ENCODE peak calls at places on chromosomes 11 and 22, in eight cellular contexts. Q is tibial artery; C is CD4-positive, alpha-beta memory T cell; S is tibial nerve; A is AG04450; R is colonic mucosa; K is psoas muscle; L is PC-3. X is an unnamed sample. For H3K9me3, the result is how much of the 10 kb centered on the place peaks cover.

GRCh38 chr11:65853249-65853979 is 4.6 kb downstream of the CFL1 start:
- DNase-seq in A (no peak), R (peak), K (no peak), C (no peak), L (no peak), S (no peak), Q (no peak), X (no peak)

GRCh38 chr22:32528984-32529982 is 54.7 kb downstream of the FBXO7 start:
- DNase-seq in S (peak), A (peak), Q (peak), L (peak), K (peak), C (peak), R (peak), X (peak)

GRCh38 chr11:105046898-105047579 is 1.9 kb upstream of the CARD16 start:
- DNase-seq in A (peak), S (no peak), Q (no peak), K (no peak), R (peak), L (peak), C (no peak), X (peak)

GRCh38 chr11:34343153-34343552 is 14.7 kb downstream of the ABTB2 start:
- DNase-seq in L (peak), K (no peak), R (no peak), Q (no peak), S (no peak), C (no peak), A (no peak), X (peak)

GRCh38 chr11:2269601-2270321 is 627 bp downstream of the ASCL2 start:
- DNase-seq in L (peak), K (no peak), Q (no peak), S (no peak), A (peak), C (peak), R (peak), X (peak)

GRCh38 chr22:27170491-27170890 is 513.1 kb downstream of the MIAT start:
- DNase-seq in S (no peak), R (no peak), Q (peak), C (no peak), K (peak), L (no peak), A (no peak), X (no peak)

GRCh38 chr11:107695446-107695845 is 16.4 kb downstream of the SLN start:
- DNase-seq in S (no peak), K (no peak), R (no peak), A (peak), L (no peak), C (no peak), Q (no peak), X (no peak)

GRCh38 chr22:40224702-40225101 is 47.0 kb downstream of the TNRC6B start:
- DNase-seq in Q (no peak), S (no peak), R (no peak), C (peak), A (no peak), L (no peak), K (no peak), X (no peak)

GRCh38 chr11:2248242-2248641 is 22.1 kb downstream of the ASCL2 start:
- DNase-seq in S (no peak), A (no peak), R (peak), L (no peak), C (no peak), K (peak), Q (no peak), X (no peak)

GRCh38 chr22:47298017-47298820 is 535.8 kb downstream of the TBC1D22A start:
- DNase-seq in K (no peak), R (no peak), Q (peak), L (no peak), S (no peak), A (no peak), C (no peak), X (no peak)
- H3K9me3 ChIP-seq in K (under half), R (under half), Q (under half), L (under half), S (under half), A (under half), C (under half), X (half or more)

GRCh38 chr11:103830205-103830604 is 206.2 kb upstream of the DDI1 start:
- DNase-seq in R (no peak), S (no peak), A (no peak), L (no peak), Q (no peak), K (no peak), C (no peak), X (no peak)

GRCh38 chr11:103826856-103827255 is 209.6 kb upstream of the DDI1 start:
- DNase-seq in Q (no peak), C (no peak), L (no peak), S (no peak), R (no peak), A (no peak), K (no peak), X (no peak)

GRCh38 chr11:103829596-103829995 is 206.8 kb upstream of the DDI1 start:
- DNase-seq in A (no peak), S (no peak), C (no peak), Q (no peak), R (no peak), K (no peak), L (no peak), X (no peak)

GRCh38 chr11:103832762-103833161 is 203.7 kb upstream of the DDI1 start:
- DNase-seq in A (no peak), R (no peak), Q (no peak), C (no peak), L (no peak), K (no peak), S (no peak), X (no peak)
- H3K9me3 ChIP-seq in A (under half), R (under half), Q (under half), C (under half), L (under half), K (under half), S (under half), X (under half)

GRCh38 chr22:47295226-47295901 is 532.9 kb downstream of the TBC1D22A start:
- DNase-seq in Q (peak), C (no peak), S (no peak), R (no peak), K (no peak), L (no peak), A (no peak), X (no peak)

GRCh38 chr22:47296405-47297260 is 534.2 kb downstream of the TBC1D22A start:
- DNase-seq in S (no peak), A (no peak), R (no peak), Q (peak), K (no peak), C (no peak), L (no peak), X (no peak)

GRCh38 chr22:47295982-47296381 is 533.5 kb downstream of the TBC1D22A start:
- DNase-seq in C (no peak), Q (peak), K (no peak), L (no peak), A (no peak), S (no peak), R (no peak), X (no peak)

GRCh38 chr22:47299211-47299878 is 536.9 kb downstream of the TBC1D22A start:
- DNase-seq in A (no peak), Q (no peak), L (no peak), K (no peak), R (no peak), S (no peak), C (no peak), X (no peak)

GRCh38 chr22:47297261-47298016 is 535.0 kb downstream of the TBC1D22A start:
- DNase-seq in C (no peak), R (no peak), A (no peak), L (no peak), S (no peak), K (no peak), Q (peak), X (no peak)
- H3K9me3 ChIP-seq in C (under half), R (under half), A (under half), L (under half), S (under half), K (under half), Q (under half), X (under half)

GRCh38 chr22:49159711-49160110 is 668.0 kb downstream of the BRD1 start:
- DNase-seq in K (no peak), R (no peak), A (no peak), L (no peak), Q (no peak), C (no peak), S (no peak), X (no peak)
- H3K9me3 ChIP-seq in K (under half), R (under half), A (half or more), L (under half), Q (under half), C (under half), S (under half), X (half or more)

X was measured in mammary epithelial cell.